ENCODE peak calls at places on chromosome 3, in six cellular contexts. One of them, this sample, is unnamed. For H3K4me1 and H3K36me3, the result is how much of the 10 kb centered on the place peaks cover.

GRCh38 chr3:8840556-8840955 is 71.1 kb upstream of the OXTR start:
- DNase-seq in heart left ventricle: no peak
- DNase-seq in Peyer's patch: no peak
- DNase-seq in SJSA1: no peak
- DNase-seq in effector memory CD4-positive, alpha-beta T cell: no peak
- DNase-seq in thoracic aorta: no peak
- DNase-seq in this sample: peak

GRCh38 chr3:136819784-136820640 is 1.1 kb downstream of the SLC35G2 start:
- DNase-seq in effector memory CD4-positive, alpha-beta T cell: no peak
- DNase-seq in heart left ventricle: peak
- DNase-seq in Peyer's patch: peak
- DNase-seq in SJSA1: peak
- DNase-seq in thoracic aorta: peak
- DNase-seq in this sample: peak

GRCh38 chr3:185995352-185995751 is 57.5 kb upstream of the TRA2B start:
- DNase-seq in heart left ventricle: no peak
- DNase-seq in effector memory CD4-positive, alpha-beta T cell: no peak
- DNase-seq in thoracic aorta: no peak
- DNase-seq in SJSA1: no peak
- DNase-seq in Peyer's patch: no peak
- DNase-seq in this sample: no peak

GRCh38 chr3:195140816-195141793 is 129.9 kb downstream of the XXYLT1 start:
- DNase-seq in effector memory CD4-positive, alpha-beta T cell: no peak
- DNase-seq in thoracic aorta: no peak
- DNase-seq in SJSA1: no peak
- DNase-seq in Peyer's patch: no peak
- DNase-seq in heart left ventricle: no peak
- DNase-seq in this sample: no peak

GRCh38 chr3:45178131-45179023 is 32.2 kb upstream of the CDCP1 start:
- DNase-seq in SJSA1: peak
- DNase-seq in Peyer's patch: no peak
- DNase-seq in effector memory CD4-positive, alpha-beta T cell: no peak
- DNase-seq in heart left ventricle: no peak
- DNase-seq in thoracic aorta: no peak
- DNase-seq in this sample: no peak

GRCh38 chr3:197889204-197889930 is 60.6 kb upstream of the RPL35A start:
- DNase-seq in Peyer's patch: no peak
- DNase-seq in effector memory CD4-positive, alpha-beta T cell: no peak
- DNase-seq in thoracic aorta: no peak
- DNase-seq in SJSA1: no peak
- DNase-seq in heart left ventricle: no peak
- DNase-seq in this sample: no peak

GRCh38 chr3:3683261-3683660 is 116.0 kb upstream of the LRRN1 start:
- DNase-seq in thoracic aorta: no peak
- DNase-seq in heart left ventricle: no peak
- DNase-seq in effector memory CD4-positive, alpha-beta T cell: no peak
- DNase-seq in SJSA1: no peak
- DNase-seq in Peyer's patch: no peak
- DNase-seq in this sample: no peak

GRCh38 chr3:139564290-139564861 is 24.8 kb upstream of the RBP1 start:
- DNase-seq in thoracic aorta: no peak
- DNase-seq in heart left ventricle: no peak
- DNase-seq in Peyer's patch: no peak
- DNase-seq in effector memory CD4-positive, alpha-beta T cell: no peak
- DNase-seq in SJSA1: no peak
- DNase-seq in this sample: peak

GRCh38 chr3:61667417-61668213 is 106.2 kb downstream of the PTPRG start:
- DNase-seq in SJSA1: no peak
- DNase-seq in heart left ventricle: no peak
- DNase-seq in thoracic aorta: no peak
- DNase-seq in effector memory CD4-positive, alpha-beta T cell: no peak
- DNase-seq in Peyer's patch: no peak
- DNase-seq in this sample: no peak

GRCh38 chr3:10448544-10448943 is 56.8 kb downstream of the ATP2B2 start:
- DNase-seq in Peyer's patch: no peak
- DNase-seq in thoracic aorta: no peak
- DNase-seq in heart left ventricle: no peak
- DNase-seq in effector memory CD4-positive, alpha-beta T cell: no peak
- DNase-seq in SJSA1: no peak
- DNase-seq in this sample: no peak

GRCh38 chr3:18401298-18401961 is 23.7 kb downstream of the SATB1 start:
- DNase-seq in thoracic aorta: no peak
- DNase-seq in SJSA1: no peak
- DNase-seq in heart left ventricle: no peak
- DNase-seq in Peyer's patch: no peak
- DNase-seq in effector memory CD4-positive, alpha-beta T cell: no peak
- DNase-seq in this sample: no peak

GRCh38 chr3:4996771-4997291 is 17.6 kb downstream of the BHLHE40 start:
- DNase-seq in thoracic aorta: no peak
- DNase-seq in SJSA1: no peak
- DNase-seq in effector memory CD4-positive, alpha-beta T cell: no peak
- DNase-seq in Peyer's patch: no peak
- DNase-seq in heart left ventricle: no peak
- DNase-seq in this sample: no peak

GRCh38 chr3:8981700-8982099 is 18.4 kb upstream of the RAD18 start:
- DNase-seq in heart left ventricle: no peak
- DNase-seq in Peyer's patch: no peak
- DNase-seq in SJSA1: no peak
- DNase-seq in thoracic aorta: no peak
- DNase-seq in effector memory CD4-positive, alpha-beta T cell: no peak
- DNase-seq in this sample: no peak

GRCh38 chr3:180073561-180073960 is 36.8 kb upstream of the PEX5L start:
- DNase-seq in effector memory CD4-positive, alpha-beta T cell: no peak
- DNase-seq in heart left ventricle: no peak
- DNase-seq in Peyer's patch: no peak
- DNase-seq in SJSA1: no peak
- DNase-seq in thoracic aorta: no peak
- DNase-seq in this sample: no peak

GRCh38 chr3:126551066-126551838 is 7.5 kb downstream of the C3orf22 start:
- DNase-seq in Peyer's patch: peak
- DNase-seq in SJSA1: no peak
- DNase-seq in thoracic aorta: no peak
- DNase-seq in effector memory CD4-positive, alpha-beta T cell: no peak
- DNase-seq in heart left ventricle: no peak
- DNase-seq in this sample: peak

GRCh38 chr3:64185436-64185835 is 39.8 kb downstream of the PRICKLE2 start:
- DNase-seq in SJSA1: no peak
- DNase-seq in effector memory CD4-positive, alpha-beta T cell: no peak
- DNase-seq in thoracic aorta: no peak
- DNase-seq in Peyer's patch: no peak
- DNase-seq in heart left ventricle: no peak
- DNase-seq in this sample: no peak
- H3K4me1 ChIP-seq in SJSA1: half or more
- H3K4me1 ChIP-seq in effector memory CD4-positive, alpha-beta T cell: under half
- H3K4me1 ChIP-seq in thoracic aorta: half or more
- H3K4me1 ChIP-seq in Peyer's patch: under half
- H3K4me1 ChIP-seq in heart left ventricle: under half
- H3K4me1 ChIP-seq in this sample: under half

GRCh38 chr3:141557961-141558706 is 71.3 kb downstream of the RASA2 start:
- DNase-seq in SJSA1: no peak
- DNase-seq in effector memory CD4-positive, alpha-beta T cell: no peak
- DNase-seq in Peyer's patch: no peak
- DNase-seq in thoracic aorta: no peak
- DNase-seq in heart left ventricle: no peak
- DNase-seq in this sample: no peak

GRCh38 chr3:141550926-141551665 is 64.3 kb downstream of the RASA2 start:
- DNase-seq in Peyer's patch: no peak
- DNase-seq in heart left ventricle: no peak
- DNase-seq in thoracic aorta: no peak
- DNase-seq in effector memory CD4-positive, alpha-beta T cell: no peak
- DNase-seq in SJSA1: no peak
- DNase-seq in this sample: no peak

GRCh38 chr3:141552440-141552991 is 65.7 kb downstream of the RASA2 start:
- DNase-seq in thoracic aorta: no peak
- DNase-seq in Peyer's patch: no peak
- DNase-seq in effector memory CD4-positive, alpha-beta T cell: no peak
- DNase-seq in SJSA1: no peak
- DNase-seq in heart left ventricle: no peak
- DNase-seq in this sample: no peak

GRCh38 chr3:141553055-141553454 is 66.2 kb downstream of the RASA2 start:
- DNase-seq in thoracic aorta: no peak
- DNase-seq in effector memory CD4-positive, alpha-beta T cell: no peak
- DNase-seq in SJSA1: no peak
- DNase-seq in Peyer's patch: no peak
- DNase-seq in heart left ventricle: no peak
- DNase-seq in this sample: no peak

GRCh38 chr3:141556034-141556433 is 69.2 kb downstream of the RASA2 start:
- DNase-seq in SJSA1: no peak
- DNase-seq in effector memory CD4-positive, alpha-beta T cell: no peak
- DNase-seq in thoracic aorta: no peak
- DNase-seq in Peyer's patch: no peak
- DNase-seq in heart left ventricle: no peak
- DNase-seq in this sample: no peak
- H3K36me3 ChIP-seq in SJSA1: under half
- H3K36me3 ChIP-seq in effector memory CD4-positive, alpha-beta T cell: under half
- H3K36me3 ChIP-seq in thoracic aorta: under half
- H3K36me3 ChIP-seq in Peyer's patch: under half
- H3K36me3 ChIP-seq in heart left ventricle: half or more
- H3K36me3 ChIP-seq in this sample: under half

DNA sequence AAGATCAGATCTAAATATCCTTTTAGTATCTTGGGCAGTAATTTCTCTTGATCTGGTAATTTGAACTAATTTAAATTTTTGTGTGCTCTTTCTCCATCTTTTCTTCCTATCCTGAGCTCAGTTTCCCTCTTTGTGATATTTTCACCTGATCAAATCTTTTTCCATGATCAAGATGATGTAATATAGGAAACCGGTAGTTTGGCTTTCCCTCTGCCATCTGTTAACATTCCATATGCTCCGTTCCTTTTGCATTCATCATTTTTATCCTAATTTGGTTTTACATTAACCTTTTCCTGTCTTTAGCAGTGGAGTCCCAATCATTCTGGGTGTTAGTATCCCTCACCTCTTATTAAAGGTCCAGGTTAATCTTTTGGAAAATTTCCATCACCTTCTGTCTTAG is 5.9 kb upstream of the ABHD6 start:
- DNase-seq in thoracic aorta: no peak
- DNase-seq in effector memory CD4-positive, alpha-beta T cell: no peak
- DNase-seq in SJSA1: no peak
- DNase-seq in heart left ventricle: no peak
- DNase-seq in Peyer's patch: no peak
- DNase-seq in this sample: no peak
- H3K4me3 ChIP-seq in thoracic aorta: no peak
- H3K4me3 ChIP-seq in effector memory CD4-positive, alpha-beta T cell: no peak
- H3K4me3 ChIP-seq in SJSA1: no peak
- H3K4me3 ChIP-seq in heart left ventricle: no peak
- H3K4me3 ChIP-seq in Peyer's patch: no peak
- H3K4me3 ChIP-seq in this sample: no peak

GRCh38 chr3:58336135-58336882 is 3.6 kb downstream of the PXK start:
- DNase-seq in heart left ventricle: no peak
- DNase-seq in effector memory CD4-positive, alpha-beta T cell: no peak
- DNase-seq in Peyer's patch: no peak
- DNase-seq in SJSA1: peak
- DNase-seq in thoracic aorta: no peak
- DNase-seq in this sample: no peak
- H3K4me1 ChIP-seq in heart left ventricle: under half
- H3K4me1 ChIP-seq in effector memory CD4-positive, alpha-beta T cell: under half
- H3K4me1 ChIP-seq in Peyer's patch: under half
- H3K4me1 ChIP-seq in SJSA1: under half
- H3K4me1 ChIP-seq in thoracic aorta: under half
- H3K4me1 ChIP-seq in this sample: under half

DNA sequence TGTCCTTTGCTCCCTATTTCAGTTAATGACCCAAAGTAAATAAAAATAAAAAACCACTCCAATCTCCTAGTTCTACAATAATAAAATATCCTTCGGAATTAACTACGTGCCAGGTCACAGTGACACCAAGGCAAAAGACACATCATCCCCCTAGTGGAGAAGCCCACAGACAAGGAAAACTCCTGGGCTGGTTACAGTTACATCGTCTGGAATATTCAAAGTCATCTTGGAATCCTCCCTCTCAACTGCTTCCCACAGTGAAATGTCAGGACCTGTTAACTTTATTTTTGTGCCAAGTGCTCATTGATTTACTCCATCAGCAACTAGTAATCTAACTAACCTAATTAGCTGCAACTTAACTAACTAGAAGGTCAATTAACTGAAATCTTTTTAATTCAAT is 349.3 kb downstream of the MAGI1 start:
- DNase-seq in heart left ventricle: no peak
- DNase-seq in SJSA1: no peak
- DNase-seq in thoracic aorta: no peak
- DNase-seq in effector memory CD4-positive, alpha-beta T cell: no peak
- DNase-seq in Peyer's patch: no peak
- DNase-seq in this sample: no peak
- H3K36me3 ChIP-seq in heart left ventricle: under half
- H3K36me3 ChIP-seq in SJSA1: under half
- H3K36me3 ChIP-seq in thoracic aorta: under half
- H3K36me3 ChIP-seq in effector memory CD4-positive, alpha-beta T cell: under half
- H3K36me3 ChIP-seq in Peyer's patch: under half
- H3K36me3 ChIP-seq in this sample: under half

DNA sequence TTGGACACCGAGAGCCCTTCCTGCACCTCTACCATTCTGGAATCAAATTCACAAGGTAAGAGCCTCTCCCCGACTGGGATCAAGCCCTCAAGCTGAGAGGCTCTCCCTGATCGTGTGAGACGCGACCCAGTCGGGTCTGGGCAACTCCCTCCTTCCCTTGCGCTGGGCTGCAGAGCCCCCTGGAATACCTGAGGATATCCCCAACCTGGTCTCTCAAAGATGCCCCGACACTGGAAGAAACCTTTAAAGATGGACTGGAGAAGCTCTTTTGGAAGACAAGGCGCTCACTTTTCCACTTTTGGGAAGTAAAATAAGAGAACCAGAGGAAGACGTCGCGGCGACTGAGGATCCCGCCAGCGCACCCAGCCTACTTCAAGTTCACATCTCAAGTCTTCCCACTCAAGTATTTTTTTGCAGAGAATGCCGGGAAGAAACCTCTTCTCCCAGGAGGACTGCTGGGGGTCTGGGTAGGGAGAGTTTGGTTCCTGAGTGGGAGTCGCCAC is 33.8 kb downstream of the ZIC4 start:
- DNase-seq in SJSA1: no peak
- DNase-seq in thoracic aorta: no peak
- DNase-seq in heart left ventricle: no peak
- DNase-seq in Peyer's patch: no peak
- DNase-seq in effector memory CD4-positive, alpha-beta T cell: no peak
- DNase-seq in this sample: no peak
- H3K4me3 ChIP-seq in SJSA1: no peak
- H3K4me3 ChIP-seq in thoracic aorta: no peak
- H3K4me3 ChIP-seq in heart left ventricle: no peak
- H3K4me3 ChIP-seq in Peyer's patch: no peak
- H3K4me3 ChIP-seq in effector memory CD4-positive, alpha-beta T cell: no peak
- H3K4me3 ChIP-seq in this sample: no peak

GRCh38 chr3:42099020-42099765 is 8.0 kb downstream of the TRAK1 start:
- DNase-seq in heart left ventricle: no peak
- DNase-seq in effector memory CD4-positive, alpha-beta T cell: no peak
- DNase-seq in SJSA1: no peak
- DNase-seq in Peyer's patch: no peak
- DNase-seq in thoracic aorta: no peak
- DNase-seq in this sample: no peak
- H3K4me1 ChIP-seq in heart left ventricle: under half
- H3K4me1 ChIP-seq in effector memory CD4-positive, alpha-beta T cell: under half
- H3K4me1 ChIP-seq in SJSA1: under half
- H3K4me1 ChIP-seq in Peyer's patch: under half
- H3K4me1 ChIP-seq in thoracic aorta: half or more
- H3K4me1 ChIP-seq in this sample: under half

This sample was measured in Caco-2.